ENCODE peak calls at places on chromosome 21, in four cellular contexts. V is CD8-positive, alpha-beta memory T cell; U is astrocyte; D is cardiac muscle cell. T is an unnamed sample.

GRCh38 chr21:34582506-34583150 is 32.3 kb downstream of the RCAN1 start:
- DNase-seq in V (no peak), U (peak; percentile 34), D (peak; percentile 74), T (no peak)

GRCh38 chr21:19855522-19855921 is 1142.7 kb upstream of the NCAM2 start:
- DNase-seq in V (no peak), U (no peak), D (no peak), T (no peak)

GRCh38 chr21:21383126-21383525 is 384.9 kb downstream of the NCAM2 start:
- DNase-seq in V (no peak), U (peak; percentile 41), D (peak; percentile 46), T (no peak)

GRCh38 chr21:25944672-25945213 is 210.0 kb downstream of the GABPA start:
- DNase-seq in V (no peak), U (no peak), D (no peak), T (no peak)

GRCh38 chr21:26117324-26117971 is 53.1 kb downstream of the APP start:
- DNase-seq in V (no peak), U (no peak), D (no peak), T (no peak)

GRCh38 chr21:29105218-29105617 is 25.2 kb upstream of the MAP3K7CL start:
- DNase-seq in V (no peak), U (peak; percentile 74), D (peak; percentile 44), T (no peak)

GRCh38 chr21:37032877-37033471 is 26.5 kb downstream of the RIPPLY3 start:
- DNase-seq in V (no peak), U (peak; percentile 67), D (peak; percentile 42), T (no peak)

GRCh38 chr21:32777269-32777668 is 5.7 kb upstream of the PAXBP1 start:
- DNase-seq in V (no peak), U (no peak), D (no peak), T (no peak)

DNA sequence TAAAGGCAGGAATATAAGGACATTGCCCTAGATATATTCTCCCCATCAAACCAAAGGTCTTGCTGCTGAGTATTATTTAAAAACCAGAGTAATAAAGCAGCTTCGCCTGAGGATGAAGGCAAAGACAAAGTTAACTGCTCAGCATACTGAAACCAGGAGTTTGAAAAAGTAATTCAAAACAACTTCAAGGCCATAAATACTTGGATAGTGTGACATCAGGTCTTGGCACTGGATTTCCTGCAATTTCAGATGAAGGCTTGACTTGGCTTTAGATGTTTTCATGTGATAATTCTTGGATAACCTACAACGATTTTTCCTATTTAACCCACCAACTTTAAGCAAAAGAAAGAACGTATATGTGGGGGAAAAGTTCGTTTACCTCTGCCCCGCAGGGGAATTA is 10.6 kb downstream of the SOD1 start:
- DNase-seq in V (no peak), U (no peak), D (no peak), T (no peak)
- H3K36me3 ChIP-seq in V (peaks cover 31% of the 10 kb centered on the region), U (peaks cover 32% of the 10 kb centered on the region), D (peaks cover 25% of the 10 kb centered on the region), T (peaks cover 27% of the 10 kb centered on the region)

DNA sequence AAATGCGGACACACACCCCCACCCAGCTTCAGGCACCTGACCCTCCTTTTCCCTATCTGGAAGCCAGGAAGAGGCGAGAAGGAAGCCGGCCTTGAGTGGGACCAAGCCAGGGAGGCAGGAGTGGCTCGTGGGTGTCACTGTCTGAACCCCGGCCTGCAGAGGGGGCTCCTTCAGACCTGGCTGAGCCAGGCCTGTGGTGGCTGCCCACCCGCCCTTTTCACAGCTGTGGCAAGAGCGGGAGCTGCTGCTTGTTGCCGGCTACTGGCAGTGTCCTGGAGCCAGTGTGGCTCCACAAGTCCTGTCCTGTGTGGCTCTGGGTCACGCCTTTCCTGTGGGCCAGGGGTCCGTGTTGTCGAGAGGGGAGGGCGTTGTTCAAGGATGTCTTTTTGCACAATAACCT is 1.2 kb downstream of the PFKL start:
- DNase-seq in V (no peak), U (no peak), D (no peak), T (no peak)
- H3K27ac ChIP-seq in V (peak overlapping the region; percentile 48), U (no peak overlapping the region), D (peak overlapping the region; percentile 85), T (no peak overlapping the region)

DNA sequence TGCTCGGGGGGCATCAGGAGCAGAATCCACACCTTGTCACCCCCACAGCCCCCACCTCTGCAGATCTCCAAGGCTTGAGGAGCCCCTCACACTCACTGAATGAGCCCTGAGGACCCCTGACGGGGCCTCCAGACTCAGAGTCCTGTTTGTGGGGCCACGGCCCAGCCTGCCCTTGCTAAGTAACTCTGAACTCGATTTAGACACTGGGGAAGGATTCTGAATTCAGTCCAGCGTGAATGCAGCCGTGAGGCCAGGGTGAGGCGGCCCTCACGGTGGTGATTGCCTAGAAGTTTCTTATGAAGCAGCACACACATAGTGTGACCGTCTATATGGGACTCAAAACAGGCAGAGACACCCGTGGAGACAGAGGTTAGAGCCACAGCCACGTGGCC is 58.9 kb upstream of the ADARB1 start:
- DNase-seq in V (no peak), U (no peak), D (no peak), T (peak; percentile 0)
- H3K4me1 ChIP-seq in V (no peaks in the 10 kb centered on the region), U (peaks cover 37% of the 10 kb centered on the region), D (peaks cover 20% of the 10 kb centered on the region), T (no peaks in the 10 kb centered on the region)

DNA sequence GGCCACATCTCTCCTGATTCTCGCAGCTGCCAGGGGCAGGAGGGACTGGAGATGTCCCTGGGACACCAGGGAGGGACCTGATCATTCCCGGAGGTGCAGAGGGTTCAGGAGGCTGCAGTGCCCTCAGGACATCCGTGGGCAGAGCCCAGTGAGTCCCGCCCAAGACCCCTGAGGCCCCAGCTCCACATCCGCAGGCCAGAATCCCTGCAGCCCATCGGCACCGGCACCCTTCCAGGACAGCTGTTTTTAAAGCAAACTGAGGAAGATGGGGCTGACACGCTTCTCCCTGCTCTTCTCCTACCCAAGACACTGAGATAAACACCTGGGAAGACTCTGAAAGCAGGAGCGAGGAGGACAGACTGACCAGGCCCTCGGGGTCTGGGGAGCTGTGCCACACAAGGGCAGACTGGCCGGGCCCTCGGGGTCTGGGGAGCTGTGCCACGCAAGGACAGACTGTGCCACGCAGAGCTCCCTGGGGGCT is 25.5 kb downstream of the SLC19A1 start:
- DNase-seq in V (no peak), U (no peak), D (no peak), T (no peak)
- H3K36me3 ChIP-seq in V (no peaks in the 10 kb centered on the region), U (peaks cover 3% of the 10 kb centered on the region), D (peaks cover 12% of the 10 kb centered on the region), T (peaks cover 8% of the 10 kb centered on the region)

GRCh38 chr21:18461743-18462142 is 58.2 kb upstream of the TMPRSS15 start:
- DNase-seq in V (no peak), U (no peak), D (no peak), T (no peak)
- H3K27ac ChIP-seq in V (no peak overlapping the region), U (no peak overlapping the region), D (no peak overlapping the region), T (no peak overlapping the region)

GRCh38 chr21:46284722-46285121 is 689 bp downstream of the MCM3AP start:
- DNase-seq in V (no peak), U (no peak), D (no peak), T (no peak)
- H3K4me1 ChIP-seq in V (peaks cover 42% of the 10 kb centered on the region), U (peaks cover 21% of the 10 kb centered on the region), D (peaks cover 19% of the 10 kb centered on the region), T (peaks cover 33% of the 10 kb centered on the region)